ENCODE peak calls at places on chromosomes 11 and 22, in five cellular contexts. One of them, this sample, is unnamed.

GRCh38 chr11:134756811-134757540 is 344.9 kb upstream of the B3GAT1 start:
- DNase-seq in heart right ventricle: no peak
- DNase-seq in upper lobe of right lung: no peak
- DNase-seq in A549: no peak
- DNase-seq in body of pancreas: no peak
- DNase-seq in this sample: no peak

GRCh38 chr11:115961168-115962003 is 457.2 kb upstream of the CADM1 start:
- DNase-seq in body of pancreas: no peak
- DNase-seq in A549: no peak
- DNase-seq in heart right ventricle: no peak
- DNase-seq in upper lobe of right lung: no peak
- DNase-seq in this sample: no peak

GRCh38 chr11:100442017-100442416 is 245.1 kb upstream of the ARHGAP42 start:
- DNase-seq in upper lobe of right lung: no peak
- DNase-seq in body of pancreas: no peak
- DNase-seq in heart right ventricle: no peak
- DNase-seq in A549: no peak
- DNase-seq in this sample: no peak

GRCh38 chr11:60719406-60719805 is 5.1 kb upstream of the MS4A18 start:
- DNase-seq in body of pancreas: no peak
- DNase-seq in upper lobe of right lung: no peak
- DNase-seq in heart right ventricle: no peak
- DNase-seq in A549: no peak
- DNase-seq in this sample: no peak

GRCh38 chr11:132234878-132235277 is 864.5 kb downstream of the NTM start:
- DNase-seq in A549: no peak
- DNase-seq in heart right ventricle: no peak
- DNase-seq in body of pancreas: no peak
- DNase-seq in upper lobe of right lung: no peak
- DNase-seq in this sample: no peak

GRCh38 chr11:2378527-2379210 is 1.6 kb downstream of the CD81 start:
- DNase-seq in A549: no peak
- DNase-seq in heart right ventricle: peak
- DNase-seq in body of pancreas: peak
- DNase-seq in upper lobe of right lung: no peak
- DNase-seq in this sample: no peak

GRCh38 chr22:38167988-38168407 is 13.6 kb downstream of the PLA2G6 start:
- DNase-seq in A549: no peak
- DNase-seq in heart right ventricle: peak
- DNase-seq in body of pancreas: no peak
- DNase-seq in upper lobe of right lung: no peak
- DNase-seq in this sample: peak

GRCh38 chr11:83865636-83866461 is 579.7 kb upstream of the CCDC90B start:
- DNase-seq in body of pancreas: no peak
- DNase-seq in A549: no peak
- DNase-seq in upper lobe of right lung: no peak
- DNase-seq in heart right ventricle: no peak
- DNase-seq in this sample: no peak

GRCh38 chr11:75583710-75584658 is 21.9 kb downstream of the SERPINH1 start:
- DNase-seq in body of pancreas: peak
- DNase-seq in A549: no peak
- DNase-seq in upper lobe of right lung: peak
- DNase-seq in heart right ventricle: peak
- DNase-seq in this sample: peak

GRCh38 chr11:114080219-114080618 is 20.7 kb downstream of the ZBTB16 start:
- DNase-seq in upper lobe of right lung: no peak
- DNase-seq in body of pancreas: no peak
- DNase-seq in A549: no peak
- DNase-seq in heart right ventricle: no peak
- DNase-seq in this sample: peak

GRCh38 chr11:57615308-57615707 is 17.8 kb downstream of the SERPING1 start:
- DNase-seq in A549: no peak
- DNase-seq in upper lobe of right lung: no peak
- DNase-seq in heart right ventricle: no peak
- DNase-seq in body of pancreas: no peak
- DNase-seq in this sample: no peak

GRCh38 chr11:10042699-10043098 is 251.3 kb downstream of the SBF2 start:
- DNase-seq in heart right ventricle: no peak
- DNase-seq in body of pancreas: peak
- DNase-seq in A549: no peak
- DNase-seq in upper lobe of right lung: no peak
- DNase-seq in this sample: no peak

GRCh38 chr22:17870408-17870807 is 96.1 kb upstream of the BID start:
- DNase-seq in heart right ventricle: no peak
- DNase-seq in body of pancreas: no peak
- DNase-seq in A549: no peak
- DNase-seq in upper lobe of right lung: no peak
- DNase-seq in this sample: no peak

GRCh38 chr11:78812513-78813293 is 238.0 kb upstream of the NARS2 start:
- DNase-seq in heart right ventricle: no peak
- DNase-seq in body of pancreas: no peak
- DNase-seq in A549: no peak
- DNase-seq in upper lobe of right lung: no peak
- DNase-seq in this sample: no peak

GRCh38 chr11:66115638-66116410 is 45.8 kb downstream of the PACS1 start:
- DNase-seq in body of pancreas: no peak
- DNase-seq in upper lobe of right lung: no peak
- DNase-seq in heart right ventricle: no peak
- DNase-seq in A549: no peak
- DNase-seq in this sample: no peak

GRCh38 chr11:35579557-35580396 is 38.5 kb upstream of the FJX1 start:
- DNase-seq in heart right ventricle: no peak
- DNase-seq in body of pancreas: no peak
- DNase-seq in A549: peak
- DNase-seq in upper lobe of right lung: no peak
- DNase-seq in this sample: no peak

GRCh38 chr11:120178441-120179070 is 32.3 kb upstream of the OAF start:
- DNase-seq in upper lobe of right lung: peak
- DNase-seq in body of pancreas: no peak
- DNase-seq in A549: no peak
- DNase-seq in heart right ventricle: no peak
- DNase-seq in this sample: no peak

GRCh38 chr11:46363455-46363920 is 16.2 kb downstream of the DGKZ start:
- DNase-seq in upper lobe of right lung: no peak
- DNase-seq in heart right ventricle: peak
- DNase-seq in A549: no peak
- DNase-seq in body of pancreas: peak
- DNase-seq in this sample: no peak

GRCh38 chr11:5476184-5476819 is 12.2 kb upstream of the OR52D1 start:
- DNase-seq in heart right ventricle: peak
- DNase-seq in A549: peak
- DNase-seq in upper lobe of right lung: no peak
- DNase-seq in body of pancreas: peak
- DNase-seq in this sample: peak

GRCh38 chr22:23494593-23495266 is 85.4 kb downstream of the IGLL1 start:
- DNase-seq in body of pancreas: no peak
- DNase-seq in upper lobe of right lung: no peak
- DNase-seq in A549: no peak
- DNase-seq in heart right ventricle: no peak
- DNase-seq in this sample: no peak

GRCh38 chr11:73907191-73907590 is 30.4 kb downstream of the PAAF1 start:
- DNase-seq in A549: peak
- DNase-seq in body of pancreas: no peak
- DNase-seq in upper lobe of right lung: no peak
- DNase-seq in heart right ventricle: peak
- DNase-seq in this sample: no peak

GRCh38 chr22:48785792-48786678 is 1041.6 kb downstream of the BRD1 start:
- DNase-seq in body of pancreas: no peak
- DNase-seq in upper lobe of right lung: no peak
- DNase-seq in heart right ventricle: no peak
- DNase-seq in A549: no peak
- DNase-seq in this sample: no peak

GRCh38 chr11:46237248-46238077 is 40.0 kb upstream of the CREB3L1 start:
- DNase-seq in body of pancreas: peak
- DNase-seq in heart right ventricle: peak
- DNase-seq in upper lobe of right lung: peak
- DNase-seq in A549: peak
- DNase-seq in this sample: peak

DNA sequence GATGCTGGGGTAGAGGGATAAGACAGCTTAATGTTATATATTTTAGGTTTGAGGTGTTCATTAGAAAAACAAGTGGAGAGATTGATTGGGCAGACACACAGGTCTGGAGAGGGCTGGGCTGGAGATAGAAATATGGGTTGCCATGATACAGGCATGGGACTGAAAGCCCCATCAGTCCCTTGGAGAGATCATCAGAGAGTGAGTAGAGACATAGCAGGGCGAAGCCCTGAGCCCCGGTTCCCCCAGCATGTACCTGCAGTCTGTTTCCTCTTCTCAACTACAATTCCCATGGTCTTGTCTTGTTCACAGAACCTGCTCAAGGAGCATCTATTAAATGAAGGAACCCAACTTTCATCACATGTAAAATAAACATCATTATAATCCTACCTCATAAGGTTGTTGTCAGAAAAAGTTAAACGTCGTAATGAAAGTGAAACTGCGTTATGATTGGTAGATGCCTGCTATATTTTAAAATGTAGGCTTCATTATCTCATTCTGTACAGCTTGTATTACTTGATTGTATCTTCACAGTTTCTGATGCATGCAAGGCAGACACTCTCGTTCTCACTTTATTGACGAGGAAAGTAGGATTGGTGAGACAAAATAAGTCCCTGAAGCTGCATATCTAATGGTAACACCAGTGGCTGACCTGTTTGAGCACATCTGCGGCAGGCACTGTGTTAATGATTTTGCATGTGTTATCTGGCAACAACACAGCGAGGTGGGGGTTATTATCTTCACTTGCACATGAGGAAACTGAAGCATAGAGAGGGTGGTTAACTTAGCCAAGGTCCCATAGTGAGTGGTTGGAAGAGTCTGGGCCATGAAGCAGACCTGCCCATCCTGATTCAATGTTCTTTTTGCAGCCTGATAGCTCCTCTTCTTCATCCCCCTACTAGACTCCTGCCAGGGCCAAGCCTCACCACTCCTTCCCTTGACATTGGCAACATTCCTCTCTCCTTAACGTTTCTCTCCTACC is 63.5 kb downstream of the ENDOD1 start:
- DNase-seq in A549: no peak
- DNase-seq in body of pancreas: no peak
- DNase-seq in heart right ventricle: no peak
- DNase-seq in upper lobe of right lung: no peak
- DNase-seq in this sample: no peak
- H3K27ac ChIP-seq in A549: no peak
- H3K27ac ChIP-seq in body of pancreas: no peak
- H3K27ac ChIP-seq in heart right ventricle: no peak
- H3K27ac ChIP-seq in upper lobe of right lung: peak
- H3K27ac ChIP-seq in this sample: no peak

GRCh38 chr11:11155962-11156815 is 196.9 kb downstream of the CSNK2A3 start:
- DNase-seq in body of pancreas: no peak
- DNase-seq in heart right ventricle: no peak
- DNase-seq in A549: peak
- DNase-seq in upper lobe of right lung: no peak
- DNase-seq in this sample: no peak
- TF ChIP-seq CTCF in body of pancreas: peak
- TF ChIP-seq CTCF in heart right ventricle: peak
- TF ChIP-seq CTCF in A549: no peak
- TF ChIP-seq CTCF in upper lobe of right lung: peak
- TF ChIP-seq CTCF in this sample: peak

GRCh38 chr11:125568970-125569912 is at the start of gene EI24:
- DNase-seq in heart right ventricle: peak
- DNase-seq in upper lobe of right lung: peak
- DNase-seq in body of pancreas: peak
- DNase-seq in A549: peak
- DNase-seq in this sample: peak

GRCh38 chr11:125566235-125566634 is 3.0 kb upstream of the EI24 start:
- DNase-seq in body of pancreas: no peak
- DNase-seq in heart right ventricle: no peak
- DNase-seq in upper lobe of right lung: no peak
- DNase-seq in A549: no peak
- DNase-seq in this sample: no peak

GRCh38 chr11:125572916-125573315 is 3.6 kb downstream of the EI24 start:
- DNase-seq in body of pancreas: no peak
- DNase-seq in upper lobe of right lung: no peak
- DNase-seq in A549: no peak
- DNase-seq in heart right ventricle: no peak
- DNase-seq in this sample: no peak

GRCh38 chr11:125569913-125570621 is 790 bp downstream of the EI24 start:
- DNase-seq in heart right ventricle: no peak
- DNase-seq in upper lobe of right lung: no peak
- DNase-seq in body of pancreas: peak
- DNase-seq in A549: no peak
- DNase-seq in this sample: no peak

GRCh38 chr11:125570952-125571351 is 1.7 kb downstream of the EI24 start:
- DNase-seq in upper lobe of right lung: no peak
- DNase-seq in body of pancreas: no peak
- DNase-seq in heart right ventricle: no peak
- DNase-seq in A549: no peak
- DNase-seq in this sample: no peak
- H3K27ac ChIP-seq in upper lobe of right lung: no peak
- H3K27ac ChIP-seq in body of pancreas: peak
- H3K27ac ChIP-seq in heart right ventricle: peak
- H3K27ac ChIP-seq in A549: no peak
- H3K27ac ChIP-seq in this sample: no peak

GRCh38 chr11:95089620-95090542 is at the start of gene ENDOD1:
- DNase-seq in heart right ventricle: peak
- DNase-seq in A549: peak
- DNase-seq in body of pancreas: peak
- DNase-seq in upper lobe of right lung: peak
- DNase-seq in this sample: peak

GRCh38 chr11:95095858-95096587 is 6.4 kb downstream of the ENDOD1 start:
- DNase-seq in upper lobe of right lung: no peak
- DNase-seq in body of pancreas: no peak
- DNase-seq in heart right ventricle: no peak
- DNase-seq in A549: no peak
- DNase-seq in this sample: no peak

GRCh38 chr11:95093548-95093947 is 3.9 kb downstream of the ENDOD1 start:
- DNase-seq in upper lobe of right lung: no peak
- DNase-seq in heart right ventricle: no peak
- DNase-seq in body of pancreas: no peak
- DNase-seq in A549: no peak
- DNase-seq in this sample: no peak

GRCh38 chr11:95091663-95092062 is 2.0 kb downstream of the ENDOD1 start:
- DNase-seq in upper lobe of right lung: no peak
- DNase-seq in body of pancreas: no peak
- DNase-seq in heart right ventricle: no peak
- DNase-seq in A549: no peak
- DNase-seq in this sample: no peak

DNA sequence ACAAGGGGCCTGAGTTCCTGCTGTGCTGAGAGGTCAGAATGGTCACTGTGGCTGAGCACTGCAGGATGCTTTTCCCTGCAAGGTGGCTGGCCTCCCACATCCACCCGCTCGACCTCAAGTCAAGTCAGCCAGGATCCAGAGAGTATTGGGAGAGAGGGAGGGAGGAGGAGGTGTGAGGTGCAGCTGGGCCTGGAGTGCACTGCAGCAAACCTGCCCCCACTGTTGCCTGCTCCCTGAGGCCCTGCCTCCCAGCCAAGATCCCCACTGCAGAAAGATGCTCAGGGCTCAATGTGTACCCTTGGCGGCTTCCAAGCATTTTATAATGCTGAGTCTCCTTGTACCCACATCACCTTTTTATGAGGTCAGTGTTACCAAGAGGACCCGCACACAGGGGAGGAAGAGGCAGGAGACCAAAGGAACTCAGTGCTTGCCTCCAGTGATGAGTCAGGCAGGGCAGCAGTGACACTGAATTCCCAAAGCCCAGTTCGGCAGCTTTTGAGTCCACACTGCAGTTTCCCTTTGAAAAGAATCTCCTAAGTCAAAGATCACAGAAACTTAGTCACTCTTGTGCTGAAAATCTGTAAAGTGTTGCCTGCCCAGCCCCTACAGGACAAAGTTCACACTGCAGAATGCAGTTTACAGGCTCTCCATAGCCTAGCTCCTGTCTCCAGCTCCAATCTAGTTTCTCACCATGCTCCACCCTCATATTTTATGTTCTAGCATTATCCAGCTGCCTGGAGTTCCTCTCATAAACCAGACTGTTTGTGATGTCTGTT is 3.1 kb downstream of the ENDOD1 start:
- DNase-seq in heart right ventricle: no peak
- DNase-seq in body of pancreas: no peak
- DNase-seq in upper lobe of right lung: no peak
- DNase-seq in A549: peak
- DNase-seq in this sample: peak
- TF ChIP-seq CTCF in heart right ventricle: peak
- TF ChIP-seq CTCF in body of pancreas: peak
- TF ChIP-seq CTCF in upper lobe of right lung: peak
- TF ChIP-seq CTCF in A549: peak
- TF ChIP-seq CTCF in this sample: peak

This sample was measured in thyroid gland.